ENCODE peak calls at places on chromosomes 1 and 21, in eight cellular contexts. F is ACHN, J is EL, Q is activated gamma-delta T cell, Y is GM04503, L is NCI-H69, H is C1 segment of cervical spinal cord, R is HepG2. D is an unnamed sample.
A peak's percentile ranks its signal among the peaks of the same experiment; 100 is the strongest.

GRCh38 chr1:34361781-34362357 is 185.2 kb downstream of the C1orf94 start:
- DNase-seq in J (no peak), H (no peak), L (no peak), Q (no peak), F (no peak), R (no peak), Y (no peak), D (no peak)

GRCh38 chr1:16199157-16199501 is 13.3 kb downstream of the ARHGEF19 start:
- DNase-seq in L (no peak), J (no peak), F (no peak), R (no peak), H (no peak), Q (no peak), Y (no peak), D (no peak)

GRCh38 chr1:8033322-8033721 is 7.2 kb upstream of the ERRFI1 start:
- DNase-seq in Y (no peak), R (no peak), F (no peak), J (no peak), L (no peak), Q (no peak), H (no peak), D (no peak)

GRCh38 chr1:101264699-101265098 is 27.9 kb downstream of the S1PR1 start:
- DNase-seq in Y (no peak), R (no peak), J (no peak), Q (no peak), F (no peak), H (no peak), L (peak; percentile 46), D (no peak)

GRCh38 chr1:204304067-204304466 is 55.7 kb downstream of the PLEKHA6 start:
- DNase-seq in Y (no peak), H (no peak), F (peak; percentile 64), L (no peak), Q (no peak), R (no peak), J (peak; percentile 52), D (no peak)

GRCh38 chr1:94980049-94980908 is 53.4 kb upstream of the CNN3 start:
- DNase-seq in F (no peak), L (no peak), Q (no peak), R (no peak), H (no peak), J (peak; percentile 47), Y (no peak), D (no peak)

GRCh38 chr1:56958526-56958925 is 7.3 kb downstream of the C8B start:
- DNase-seq in L (no peak), R (no peak), F (no peak), J (peak; percentile 69), Q (no peak), H (no peak), Y (no peak), D (no peak)

GRCh38 chr1:7658127-7658498 is 113.0 kb upstream of the VAMP3 start:
- DNase-seq in H (no peak), L (no peak), Y (no peak), F (no peak), Q (no peak), R (no peak), J (no peak), D (no peak)

GRCh38 chr1:230286166-230286889 is 139.8 kb downstream of the PGBD5 start:
- DNase-seq in Y (no peak), Q (no peak), F (no peak), J (no peak), H (no peak), L (peak; percentile 19), R (no peak), D (no peak)

GRCh38 chr1:224435318-224435763 is 744 bp upstream of the WDR26 start:
- DNase-seq in F (peak; percentile 34), L (peak; percentile 47), Y (peak; percentile 79), H (no peak), R (no peak), Q (no peak), J (peak; percentile 80), D (no peak)

GRCh38 chr1:93029317-93029716 is 49.8 kb upstream of the MTF2 start:
- DNase-seq in H (no peak), Q (no peak), J (no peak), F (no peak), R (no peak), L (no peak), Y (no peak), D (no peak)

GRCh38 chr1:93773049-93773838 is 91.6 kb upstream of the BCAR3 start:
- DNase-seq in L (no peak), F (no peak), Y (no peak), H (no peak), R (no peak), Q (no peak), J (no peak), D (no peak)

GRCh38 chr1:64545118-64545916 is 75.4 kb downstream of the CACHD1 start:
- DNase-seq in Y (no peak), L (peak; percentile 72), J (no peak), R (no peak), Q (no peak), F (no peak), H (no peak), D (no peak)

GRCh38 chr1:189609206-189609605 is 868.5 kb downstream of the BRINP3 start:
- DNase-seq in R (no peak), Q (no peak), L (no peak), F (no peak), H (no peak), J (no peak), Y (no peak), D (no peak)

GRCh38 chr1:224052767-224053166 is 61.1 kb upstream of the FBXO28 start:
- DNase-seq in L (peak; percentile 10), F (peak; percentile 57), Y (no peak), Q (no peak), J (peak; percentile 83), R (no peak), H (no peak), D (no peak)

GRCh38 chr1:1619917-1620361 is 4.6 kb downstream of the MIB2 start:
- DNase-seq in J (no peak), Q (no peak), L (no peak), H (no peak), R (peak; percentile 31), F (no peak), Y (no peak), D (no peak)

GRCh38 chr1:236079703-236080245 is 14.9 kb upstream of the NID1 start:
- DNase-seq in Q (no peak), J (no peak), L (peak; percentile 28), F (no peak), R (no peak), H (no peak), Y (no peak), D (no peak)

GRCh38 chr21:36415375-36415774 is 30.2 kb downstream of the CHAF1B start:
- DNase-seq in H (no peak), L (peak; percentile 93), Y (no peak), F (no peak), Q (no peak), J (no peak), R (no peak), D (no peak)

GRCh38 chr1:9472386-9473031 is 66.8 kb upstream of the SLC25A33 start:
- DNase-seq in Y (no peak), Q (no peak), F (no peak), L (no peak), J (no peak), R (no peak), H (no peak), D (no peak)

GRCh38 chr1:228471762-228472398 is 15.3 kb upstream of the RNF187 start:
- DNase-seq in R (peak; percentile 45), H (no peak), J (peak; percentile 51), Y (no peak), F (peak; percentile 70), L (peak; percentile 71), Q (no peak), D (no peak)

GRCh38 chr1:219573158-219573557 is 39.7 kb downstream of the ZC3H11B start:
- DNase-seq in J (no peak), R (no peak), L (no peak), H (no peak), Q (no peak), Y (no peak), F (no peak), D (no peak)

GRCh38 chr1:6581561-6582305 is 1.9 kb downstream of the ZBTB48 start:
- DNase-seq in J (no peak), Q (no peak), Y (no peak), L (peak; percentile 36), F (no peak), H (no peak), R (no peak), D (no peak)

GRCh38 chr1:101929343-101929742 is 67.4 kb downstream of the OLFM3 start:
- DNase-seq in R (no peak), F (no peak), J (no peak), Y (no peak), H (no peak), L (peak; percentile 81), Q (no peak), D (no peak)

GRCh38 chr21:35046223-35046690 is 2.8 kb downstream of the RUNX1 start:
- DNase-seq in F (no peak), L (no peak), J (no peak), R (no peak), Q (no peak), Y (no peak), H (no peak), D (no peak)

GRCh38 chr1:220516014-220516721 is 11.8 kb upstream of the MARK1 start:
- DNase-seq in R (no peak), Q (no peak), J (no peak), F (no peak), Y (no peak), H (no peak), L (no peak), D (no peak)